ENCODE peak calls at places on chromosomes 5 and 9, in five cellular contexts. O, C, Z, E and G are unnamed samples.

GRCh38 chr9:21985964-21986667 is 8.1 kb downstream of the CDKN2A start:
- DNase-seq in E (no peak), Z (no peak), O (no peak), C (no peak), G (no peak)

GRCh38 chr9:110828148-110828730 is 159.6 kb downstream of the MUSK start:
- DNase-seq in E (no peak), Z (no peak), O (peak; percentile 65), C (peak; percentile 89), G (peak; percentile 69)

GRCh38 chr5:149379177-149379761 is at the start of gene IL17B:
- DNase-seq in E (no peak), Z (no peak), C (no peak), O (no peak), G (no peak)

GRCh38 chr5:158013939-158014338 is 155.0 kb upstream of the CLINT1 start:
- DNase-seq in C (peak; percentile 24), E (no peak), O (peak; percentile 36), Z (peak; percentile 64), G (peak; percentile 42)

GRCh38 chr5:139121120-139121519 is 77.0 kb downstream of the SIL1 start:
- DNase-seq in O (no peak), E (no peak), Z (no peak), C (no peak), G (no peak)

GRCh38 chr5:26024774-26025173 is 1013.6 kb downstream of the CDH9 start:
- DNase-seq in C (no peak), Z (peak; percentile 4), E (no peak), O (no peak), G (no peak)

GRCh38 chr5:113902917-113903681 is 389.6 kb downstream of the YTHDC2 start:
- DNase-seq in E (no peak), O (no peak), Z (no peak), C (no peak), G (no peak)

GRCh38 chr9:133844876-133845658 is 106.9 kb upstream of the SARDH start:
- DNase-seq in O (peak; percentile 64), Z (no peak), E (no peak), C (peak; percentile 60), G (peak; percentile 70)

GRCh38 chr5:157384971-157385709 is 74.9 kb upstream of the NIPAL4 start:
- DNase-seq in E (no peak), O (peak; percentile 100), C (peak; percentile 98), Z (peak; percentile 41), G (peak; percentile 99)

GRCh38 chr5:109725135-109725534 is 35.4 kb downstream of the MAN2A1 start:
- DNase-seq in Z (no peak), E (no peak), O (no peak), C (no peak), G (no peak)

GRCh38 chr5:115179959-115180709 is 10.4 kb upstream of the TRIM36 start:
- DNase-seq in O (peak; percentile 33), E (peak; percentile 27), Z (no peak), C (peak; percentile 56), G (peak; percentile 12)

GRCh38 chr9:34701023-34701768 is 8.7 kb downstream of the CCL21 start:
- DNase-seq in E (peak; percentile 75), C (peak; percentile 82), O (peak; percentile 62), Z (peak; percentile 31), G (peak; percentile 3)

GRCh38 chr5:178839319-178839704 is 20.4 kb upstream of the ZNF354B start:
- DNase-seq in C (no peak), Z (peak; percentile 75), O (peak; percentile 8), E (peak; percentile 46), G (no peak)

GRCh38 chr9:130741831-130742449 is 48.4 kb downstream of the EXOSC2 start:
- DNase-seq in E (no peak), C (peak; percentile 85), O (peak; percentile 78), Z (peak; percentile 26), G (peak; percentile 72)

GRCh38 chr9:74463825-74464224 is 33.3 kb upstream of the RORB start:
- DNase-seq in C (no peak), Z (no peak), O (no peak), E (no peak), G (peak; percentile 1)

GRCh38 chr5:72440207-72440638 is 67.0 kb downstream of the ZNF366 start:
- DNase-seq in O (no peak), E (no peak), Z (no peak), C (no peak), G (no peak)

GRCh38 chr9:35508069-35508468 is 18.2 kb downstream of the RUSC2 start:
- DNase-seq in O (no peak), Z (no peak), E (no peak), C (no peak), G (peak; percentile 53)

GRCh38 chr5:64165500-64166200 is at the start of gene RNF180:
- DNase-seq in Z (peak; percentile 39), E (no peak), C (peak; percentile 63), O (peak; percentile 69), G (peak; percentile 36)

GRCh38 chr5:100731768-100732167 is 171.3 kb downstream of the ST8SIA4 start:
- DNase-seq in Z (peak; percentile 1), O (no peak), C (no peak), E (peak; percentile 66), G (no peak)

GRCh38 chr9:28779240-28779639 is 1206.0 kb upstream of the C9orf72 start:
- DNase-seq in Z (peak; percentile 69), E (no peak), O (no peak), C (peak; percentile 23), G (no peak)

GRCh38 chr9:136902259-136902821 is 16.0 kb downstream of the TRAF2 start:
- DNase-seq in C (peak; percentile 18), E (peak; percentile 90), Z (peak; percentile 58), O (peak; percentile 66), G (peak; percentile 74)

GRCh38 chr9:113622600-113623400 is 159.3 kb downstream of the RGS3 start:
- DNase-seq in E (no peak), O (peak; percentile 84), Z (peak; percentile 62), C (peak; percentile 87), G (peak; percentile 95)

GRCh38 chr5:72472031-72472430 is 35.2 kb downstream of the ZNF366 start:
- DNase-seq in E (no peak), C (no peak), O (no peak), Z (no peak), G (no peak)

GRCh38 chr5:78482948-78483347 is 122.5 kb downstream of the SCAMP1 start:
- DNase-seq in E (no peak), C (no peak), Z (no peak), O (no peak), G (no peak)

GRCh38 chr9:33329117-33329563 is 38.8 kb downstream of the NFX1 start:
- DNase-seq in C (peak; percentile 91), E (no peak), O (peak; percentile 94), Z (peak; percentile 98), G (peak; percentile 95)

GRCh38 chr9:130172161-130172857 is at the start of gene NCS1:
- DNase-seq in Z (peak; percentile 53), C (peak; percentile 91), E (peak; percentile 15), O (peak; percentile 81), G (peak; percentile 37)

GRCh38 chr5:177023247-177023703 is 779 bp downstream of the ZNF346 start:
- DNase-seq in E (peak; percentile 18), Z (no peak), C (peak; percentile 42), O (peak; percentile 24), G (no peak)

GRCh38 chr5:149962040-149962439 is 1.5 kb downstream of the SLC26A2 start:
- DNase-seq in E (peak; percentile 8), Z (peak; percentile 82), O (peak; percentile 63), C (peak; percentile 73), G (peak; percentile 45)

GRCh38 chr5:128378636-128379035 is 159.4 kb downstream of the FBN2 start:
- DNase-seq in O (peak; percentile 37), C (peak; percentile 47), Z (no peak), E (no peak), G (peak; percentile 27)

GRCh38 chr5:178417391-178417811 is 172.8 kb downstream of the COL23A1 start:
- DNase-seq in Z (no peak), O (no peak), C (no peak), E (no peak), G (no peak)

GRCh38 chr5:157335534-157336422 is 69.9 kb downstream of the CYFIP2 start:
- DNase-seq in Z (no peak), C (peak; percentile 93), O (peak; percentile 89), E (no peak), G (no peak)

GRCh38 chr9:137804908-137805356 is 72.7 kb upstream of the CACNA1B start:
- DNase-seq in Z (peak; percentile 13), C (peak; percentile 63), O (peak; percentile 26), E (no peak), G (peak; percentile 25)

GRCh38 chr9:88018101-88018500 is 43.8 kb upstream of the CDK20 start:
- DNase-seq in E (no peak), C (no peak), Z (no peak), O (no peak), G (peak; percentile 36)